ENCODE peak calls at places on chromosome 19, in seven cellular contexts. Y, J, F, A, G, S and O are unnamed samples.

GRCh38 chr19:15280915-15281683 is 48.9 kb upstream of the EPHX3 start:
- DNase-seq in Y (peak), J (peak), F (no peak), A (no peak), G (peak), S (no peak), O (peak)

GRCh38 chr19:36796714-36796999 is 24.1 kb upstream of the ZNF850 start:
- DNase-seq in Y (no peak), J (no peak), F (no peak), A (no peak), G (no peak), S (no peak), O (no peak)

GRCh38 chr19:35313614-35314013 is 15.4 kb upstream of the CD22 start:
- DNase-seq in Y (no peak), J (no peak), F (no peak), A (no peak), G (no peak), S (no peak), O (no peak)

GRCh38 chr19:54388001-54388802 is 23.5 kb upstream of the LAIR1 start:
- DNase-seq in Y (no peak), J (no peak), F (peak), A (peak), G (peak), S (peak), O (no peak)

GRCh38 chr19:57334191-57334590 is 13.9 kb downstream of the ZNF543 start:
- DNase-seq in Y (no peak), J (no peak), F (no peak), A (no peak), G (no peak), S (no peak), O (no peak)

GRCh38 chr19:46756544-46756888 is 10.3 kb upstream of the STRN4 start:
- DNase-seq in Y (no peak), J (no peak), F (no peak), A (no peak), G (no peak), S (no peak), O (no peak)

GRCh38 chr19:46351241-46352041 is 4.6 kb downstream of the PPP5C start:
- DNase-seq in Y (no peak), J (peak), F (no peak), A (no peak), G (no peak), S (no peak), O (peak)

GRCh38 chr19:36997843-36998235 is 80.4 kb upstream of the ZNF420 start:
- DNase-seq in Y (no peak), J (no peak), F (no peak), A (no peak), G (no peak), S (no peak), O (no peak)

GRCh38 chr19:10752913-10753285 is 35.0 kb downstream of the DNM2 start:
- DNase-seq in Y (no peak), J (no peak), F (no peak), A (no peak), G (no peak), S (no peak), O (no peak)

GRCh38 chr19:50047686-50048085 is 21.9 kb downstream of the ZNF473 start:
- DNase-seq in Y (no peak), J (no peak), F (no peak), A (no peak), G (no peak), S (no peak), O (no peak)

GRCh38 chr19:44748426-44749254 is at the start of gene BCL3:
- DNase-seq in Y (peak), J (peak), F (peak), A (peak), G (no peak), S (peak), O (peak)

GRCh38 chr19:15015946-15016542 is 33.2 kb upstream of the CASP14 start:
- DNase-seq in Y (no peak), J (no peak), F (peak), A (no peak), G (peak), S (no peak), O (no peak)

GRCh38 chr19:6711605-6712004 is 8.8 kb downstream of the C3 start:
- DNase-seq in Y (no peak), J (no peak), F (no peak), A (no peak), G (no peak), S (no peak), O (no peak)

GRCh38 chr19:48498576-48498879 is 13.1 kb downstream of the LMTK3 start:
- DNase-seq in Y (no peak), J (no peak), F (no peak), A (no peak), G (no peak), S (no peak), O (no peak)

GRCh38 chr19:49361438-49362047 is 673 bp downstream of the TEAD2 start:
- DNase-seq in Y (peak), J (peak), F (peak), A (no peak), G (peak), S (no peak), O (peak)

GRCh38 chr19:42555317-42555716 is 27.0 kb upstream of the CEACAM1 start:
- DNase-seq in Y (no peak), J (no peak), F (no peak), A (no peak), G (no peak), S (no peak), O (no peak)